ENCODE peak calls at places on chromosomes 6 and 20, in nine cellular contexts. Z is tibial nerve; C is psoas muscle; A is hepatocyte; L is adrenal gland; V is A549; S is CD4-positive, alpha-beta T cell; K is H9; M is brain microvascular endothelial cell. O is an unnamed sample.

GRCh38 chr6:108841377-108841855 is 6.8 kb upstream of the ARMC2 start:
- DNase-seq in Z (no peak), C (no peak), A (no peak), L (no peak), V (no peak), S (no peak), K (no peak), M (no peak), O (no peak)

GRCh38 chr6:89212472-89212871 is 4.7 kb downstream of the GABRR1 start:
- DNase-seq in Z (no peak), C (no peak), A (no peak), L (no peak), V (no peak), S (no peak), K (no peak), M (no peak), O (no peak)

GRCh38 chr6:116190550-116190949 is 63.3 kb downstream of the TSPYL4 start:
- DNase-seq in Z (no peak), C (no peak), A (peak), L (no peak), V (no peak), S (no peak), K (no peak), M (peak), O (peak)

GRCh38 chr20:23588434-23589403 is 17.0 kb downstream of the CST9 start:
- DNase-seq in Z (no peak), C (no peak), A (no peak), L (no peak), V (no peak), S (no peak), K (no peak), M (no peak), O (no peak)

GRCh38 chr6:53411451-53411850 is 62.7 kb upstream of the ELOVL5 start:
- DNase-seq in Z (no peak), C (no peak), A (peak), L (no peak), V (no peak), S (no peak), K (no peak), M (peak), O (no peak)

GRCh38 chr6:137089305-137089704 is 44.5 kb upstream of the IL20RA start:
- DNase-seq in Z (no peak), C (no peak), A (no peak), L (no peak), V (no peak), S (no peak), K (no peak), M (no peak), O (no peak)

GRCh38 chr20:31707994-31708744 is 14.5 kb downstream of the BCL2L1 start:
- DNase-seq in Z (no peak), C (peak), A (peak), L (peak), V (no peak), S (no peak), K (peak), M (no peak), O (no peak)

GRCh38 chr20:35917077-35917476 is 37.2 kb downstream of the SCAND1 start:
- DNase-seq in Z (no peak), C (no peak), A (no peak), L (no peak), V (no peak), S (no peak), K (no peak), M (no peak), O (no peak)

GRCh38 chr6:138454976-138455706 is 44.2 kb downstream of the NHSL1 start:
- DNase-seq in Z (no peak), C (no peak), A (no peak), L (peak), V (peak), S (peak), K (no peak), M (no peak), O (no peak)

DNA sequence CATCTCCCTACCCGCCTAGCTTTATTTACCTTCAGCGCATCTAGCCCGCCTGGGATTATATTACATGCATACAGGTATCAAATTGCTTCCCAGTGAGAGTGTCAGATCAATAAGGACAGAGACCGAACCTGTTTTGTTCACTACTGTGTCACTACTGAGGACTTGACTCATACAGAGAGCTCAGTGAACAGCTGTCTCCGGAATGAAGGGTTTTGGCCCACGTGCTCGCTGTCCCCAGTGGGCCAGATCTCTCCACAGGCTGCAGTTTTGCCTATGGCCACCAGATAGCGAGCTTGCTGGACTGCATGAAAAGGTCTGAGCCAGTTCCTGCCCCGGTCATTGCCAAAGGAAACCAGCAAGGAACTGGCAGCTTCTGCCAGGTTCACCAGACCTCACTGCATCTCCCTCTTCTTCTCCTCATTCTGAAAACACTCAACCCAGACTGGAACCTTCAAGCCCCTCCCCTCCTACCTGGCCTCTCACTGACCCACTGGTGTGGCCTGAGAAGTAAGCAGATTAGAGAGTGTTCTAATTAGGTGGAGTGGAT is 150.8 kb downstream of the ZMYND8 start:
- DNase-seq in Z (peak), C (peak), A (peak), L (peak), V (peak), S (peak), K (peak), M (peak), O (peak)
- TF ChIP-seq CTCF in Z (peak), C (peak), A (peak), L (peak), V (peak), S (peak), K (peak), M (peak), O (peak)

GRCh38 chr6:136066005-136066404 is 184.1 kb downstream of the MTFR2 start:
- DNase-seq in Z (no peak), C (no peak), A (no peak), L (no peak), V (no peak), S (no peak), K (no peak), M (no peak), O (no peak)

GRCh38 chr6:136070815-136071214 is 179.3 kb downstream of the MTFR2 start:
- DNase-seq in Z (no peak), C (no peak), A (no peak), L (no peak), V (no peak), S (no peak), K (no peak), M (no peak), O (no peak)

GRCh38 chr6:136069119-136069518 is 181.0 kb downstream of the MTFR2 start:
- DNase-seq in Z (no peak), C (no peak), A (peak), L (no peak), V (peak), S (no peak), K (no peak), M (peak), O (peak)

GRCh38 chr6:136063095-136063494 is 187.0 kb downstream of the MTFR2 start:
- DNase-seq in Z (no peak), C (no peak), A (no peak), L (no peak), V (no peak), S (no peak), K (no peak), M (peak), O (no peak)

GRCh38 chr6:136067731-136068341 is 182.3 kb downstream of the MTFR2 start:
- DNase-seq in Z (no peak), C (no peak), A (no peak), L (no peak), V (no peak), S (no peak), K (peak), M (no peak), O (no peak)
- H3K27ac ChIP-seq in Z (peak), C (no peak), A (peak), L (no peak), V (no peak), S (no peak), K (no peak), M (no peak), O (no peak)

GRCh38 chr20:61724376-61724775 is 341.3 kb downstream of the TAF4 start:
- DNase-seq in Z (no peak), C (no peak), A (no peak), L (no peak), V (peak), S (no peak), K (peak), M (no peak), O (no peak)
- TF ChIP-seq CTCF in Z (peak), C (no peak), A (peak), L (no peak), V (peak), S (no peak), K (peak), M (peak), O (peak)

DNA sequence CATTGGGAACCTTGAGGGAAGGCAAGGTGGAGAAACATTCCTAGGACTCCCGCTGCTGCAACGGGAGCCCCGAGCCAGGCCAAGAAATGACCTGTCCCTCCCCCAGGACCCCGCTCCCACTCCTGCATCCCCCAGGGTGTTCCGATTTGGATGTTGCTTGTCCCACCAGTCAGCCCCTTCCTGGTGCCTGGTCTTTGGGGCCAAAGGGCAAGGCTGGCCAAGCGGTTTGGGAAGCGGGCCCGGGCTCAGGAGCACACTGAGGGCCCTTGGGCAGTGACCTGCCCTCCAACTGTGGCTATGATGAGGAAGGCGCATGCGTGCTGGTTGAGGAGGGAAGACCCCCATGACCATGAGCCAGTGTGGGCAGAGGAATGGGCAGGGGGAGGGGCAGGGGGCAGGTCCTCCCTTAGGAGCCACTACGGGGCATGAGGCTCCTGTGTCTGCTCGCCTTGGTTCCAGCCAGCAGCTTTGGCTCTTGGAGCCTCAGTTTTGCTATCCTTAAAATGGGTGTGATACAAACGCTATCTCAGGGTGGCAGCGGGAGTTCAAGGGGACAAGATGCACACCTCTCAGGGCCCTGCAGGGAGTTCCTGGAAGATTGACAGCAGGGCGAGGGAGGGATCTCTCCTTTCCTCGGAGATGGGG is 50.4 kb downstream of the RBM38 start:
- DNase-seq in Z (no peak), C (no peak), A (no peak), L (no peak), V (no peak), S (no peak), K (no peak), M (no peak), O (no peak)
- H3K27ac ChIP-seq in Z (peak), C (peak), A (peak), L (peak), V (no peak), S (no peak), K (no peak), M (no peak), O (peak)

DNA sequence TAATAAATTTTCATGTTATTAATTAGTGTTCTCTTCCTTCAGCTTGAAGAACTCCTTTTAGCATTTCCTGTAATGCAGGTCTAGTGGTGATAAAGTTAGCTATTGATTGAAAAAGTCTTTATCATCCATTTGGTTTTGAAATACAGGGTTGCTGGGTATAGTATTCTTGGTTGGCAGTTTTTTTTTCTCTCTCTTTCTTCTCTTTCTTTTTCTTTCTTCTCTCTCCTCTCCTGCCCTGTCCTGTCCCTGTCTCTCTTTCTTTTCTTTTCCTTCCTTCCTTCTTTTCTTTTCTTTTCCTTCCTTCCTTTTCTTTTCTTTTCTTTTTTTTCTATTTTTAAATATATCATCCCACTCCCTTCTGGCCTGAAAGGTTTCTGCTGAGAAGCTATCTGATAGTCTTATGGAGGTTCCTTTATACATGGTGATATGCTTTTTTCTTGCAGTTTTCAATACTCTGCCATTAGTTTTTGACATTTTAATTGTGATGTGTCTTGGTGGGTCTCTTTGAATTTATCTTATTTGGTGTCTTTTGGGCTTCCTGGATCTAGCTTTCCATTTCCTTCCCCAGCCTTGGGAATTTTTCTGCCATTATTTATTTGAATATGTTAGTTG is 55.4 kb downstream of the CDC5L start:
- DNase-seq in Z (no peak), C (no peak), A (no peak), L (no peak), V (no peak), S (no peak), K (no peak), M (no peak), O (no peak)
- TF ChIP-seq CTCF in Z (no peak), C (no peak), A (no peak), L (no peak), V (no peak), S (peak), K (no peak), M (no peak), O (no peak)

GRCh38 chr6:139850512-139850911 is 476.1 kb upstream of the CITED2 start:
- DNase-seq in Z (no peak), C (no peak), A (no peak), L (no peak), V (no peak), S (no peak), K (no peak), M (no peak), O (no peak)

GRCh38 chr6:139855741-139856206 is 481.3 kb upstream of the CITED2 start:
- DNase-seq in Z (no peak), C (no peak), A (no peak), L (no peak), V (no peak), S (no peak), K (no peak), M (peak), O (peak)

GRCh38 chr6:139852484-139853140 is 478.2 kb upstream of the CITED2 start:
- DNase-seq in Z (no peak), C (no peak), A (peak), L (no peak), V (no peak), S (no peak), K (no peak), M (peak), O (peak)

GRCh38 chr6:139852067-139852466 is 477.6 kb upstream of the CITED2 start:
- DNase-seq in Z (no peak), C (no peak), A (no peak), L (no peak), V (no peak), S (no peak), K (no peak), M (no peak), O (no peak)

DNA sequence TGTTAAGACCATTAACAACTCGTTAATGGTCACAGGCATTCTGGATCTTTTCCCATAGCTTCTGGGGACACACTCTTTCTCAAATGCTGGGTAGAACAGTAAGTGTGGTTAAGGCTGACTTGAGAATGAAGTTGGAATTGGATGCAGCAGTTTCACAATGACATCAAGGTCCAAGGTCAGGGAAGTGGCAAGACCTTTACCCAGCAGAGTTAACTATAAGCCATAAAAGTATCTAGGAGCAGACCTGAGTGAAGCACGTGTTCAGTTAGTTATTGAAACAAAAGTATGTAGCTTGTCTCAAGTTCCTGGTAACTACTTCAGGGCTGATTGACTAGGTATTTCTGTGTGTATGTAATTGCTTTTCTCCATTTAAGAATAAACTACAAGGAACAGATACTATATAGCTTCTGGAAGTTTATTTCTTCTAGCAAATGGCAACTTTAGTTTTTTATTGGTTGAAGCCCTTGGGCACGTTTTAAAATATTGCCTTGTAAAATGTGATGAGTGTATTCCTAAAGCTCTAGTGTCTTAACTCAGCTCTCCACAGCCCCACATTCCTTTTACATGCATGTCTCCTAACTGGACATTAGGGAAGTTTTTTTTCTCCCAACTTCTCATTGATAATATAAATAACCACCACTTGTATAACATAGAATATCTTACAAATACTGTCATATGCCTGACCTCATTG is 479.0 kb upstream of the CITED2 start:
- DNase-seq in Z (no peak), C (no peak), A (peak), L (no peak), V (no peak), S (no peak), K (no peak), M (no peak), O (peak)
- H3K27ac ChIP-seq in Z (no peak), C (no peak), A (peak), L (no peak), V (no peak), S (no peak), K (no peak), M (peak), O (peak)

GRCh38 chr20:25623736-25624499 is at the start of gene NANP:
- DNase-seq in Z (peak), C (peak), A (peak), L (peak), V (peak), S (peak), K (peak), M (peak), O (peak)

GRCh38 chr20:25622049-25622448 is 1.8 kb downstream of the NANP start:
- DNase-seq in Z (no peak), C (no peak), A (no peak), L (no peak), V (no peak), S (no peak), K (no peak), M (no peak), O (no peak)

GRCh38 chr20:25624500-25624939 is 706 bp upstream of the NANP start:
- DNase-seq in Z (no peak), C (no peak), A (no peak), L (no peak), V (peak), S (no peak), K (no peak), M (no peak), O (no peak)

GRCh38 chr20:25623225-25623735 is 534 bp downstream of the NANP start:
- DNase-seq in Z (no peak), C (peak), A (peak), L (peak), V (peak), S (peak), K (peak), M (peak), O (no peak)

GRCh38 chr20:25622450-25623224 is 1.2 kb downstream of the NANP start:
- DNase-seq in Z (no peak), C (no peak), A (no peak), L (no peak), V (no peak), S (no peak), K (no peak), M (no peak), O (no peak)
- TF ChIP-seq CTCF in Z (no peak), C (no peak), A (no peak), L (no peak), V (no peak), S (no peak), K (no peak), M (no peak), O (no peak)

GRCh38 chr6:123224077-123224476 is 228.0 kb downstream of the CLVS2 start:
- DNase-seq in Z (no peak), C (no peak), A (no peak), L (no peak), V (no peak), S (no peak), K (no peak), M (no peak), O (no peak)
- H3K27ac ChIP-seq in Z (no peak), C (no peak), A (no peak), L (no peak), V (no peak), S (no peak), K (no peak), M (no peak), O (no peak)

O was measured in AG04450.